ENCODE peak calls at places on chromosomes 11 and 22, in nine cellular contexts. G is fibroblast of the aortic adventitia, Q is A549, E is hepatocyte, N is bronchial epithelial cell, T is AG09309, R is vagina, D is lower lobe of right lung, U is brain microvascular endothelial cell. W is an unnamed sample.
A peak's percentile ranks its signal among the peaks of the same experiment; 100 is the strongest.

GRCh38 chr11:58902881-58903280 is 36.4 kb upstream of the GLYATL1 start:
- DNase-seq in E (no peak), T (no peak), U (no peak), Q (no peak), R (no peak), G (no peak), N (no peak), D (no peak), W (no peak)

GRCh38 chr11:44788536-44789227 is 61.9 kb downstream of the TSPAN18 start:
- DNase-seq in E (no peak), U (no peak), Q (no peak), T (no peak), R (no peak), N (no peak), G (no peak), D (peak; percentile 8), W (no peak)

GRCh38 chr22:41620646-41621098 is at the start of gene DESI1:
- DNase-seq in D (no peak), Q (no peak), N (peak; percentile 29), G (no peak), U (no peak), R (peak; percentile 100), T (no peak), E (peak; percentile 62), W (peak; percentile 71)

GRCh38 chr22:45671051-45671782 is 417 bp upstream of the ATXN10 start:
- DNase-seq in N (no peak), D (no peak), T (no peak), R (no peak), U (no peak), E (peak; percentile 40), G (peak; percentile 62), Q (no peak), W (peak; percentile 80)

GRCh38 chr11:120539681-120540369 is 28.3 kb downstream of the GRIK4 start:
- DNase-seq in R (no peak), D (no peak), E (no peak), U (no peak), T (peak; percentile 18), N (peak; percentile 36), G (no peak), Q (no peak), W (no peak)

GRCh38 chr11:123316003-123316402 is 114.1 kb upstream of the GRAMD1B start:
- DNase-seq in N (no peak), D (no peak), Q (no peak), G (peak; percentile 11), R (no peak), T (peak; percentile 43), E (no peak), U (peak; percentile 10), W (no peak)

GRCh38 chr11:77236901-77237300 is 64.6 kb downstream of the GDPD4 start:
- DNase-seq in U (no peak), T (no peak), E (no peak), R (no peak), N (no peak), Q (no peak), D (no peak), G (peak; percentile 3), W (no peak)

GRCh38 chr11:47111318-47111804 is 65.3 kb downstream of the ARFGAP2 start:
- DNase-seq in U (no peak), D (no peak), T (no peak), G (no peak), R (no peak), Q (no peak), N (no peak), E (no peak), W (no peak)

GRCh38 chr11:35142481-35143207 is 3.7 kb downstream of the CD44 start:
- DNase-seq in U (peak; percentile 49), N (peak; percentile 84), T (no peak), D (no peak), R (no peak), Q (no peak), G (peak; percentile 68), E (peak; percentile 48), W (no peak)

GRCh38 chr22:20807315-20807752 is 33.4 kb downstream of the SERPIND1 start:
- DNase-seq in T (peak; percentile 87), D (no peak), U (peak; percentile 81), G (peak; percentile 84), E (peak; percentile 49), Q (peak; percentile 69), N (peak; percentile 80), R (no peak), W (no peak)

GRCh38 chr22:50074056-50074455 is 11.2 kb downstream of the MLC1 start:
- DNase-seq in R (no peak), D (no peak), G (no peak), E (no peak), T (no peak), N (no peak), U (no peak), Q (no peak), W (no peak)

GRCh38 chr22:30196867-30197336 is 49.7 kb downstream of the LIF start:
- DNase-seq in E (no peak), T (no peak), D (no peak), N (no peak), U (no peak), R (no peak), G (no peak), Q (no peak), W (no peak)

GRCh38 chr22:30198152-30198845 is 48.3 kb downstream of the LIF start:
- DNase-seq in Q (no peak), R (no peak), T (no peak), U (no peak), G (no peak), D (no peak), N (no peak), E (no peak), W (no peak)

GRCh38 chr22:30195245-30196140 is 51.1 kb downstream of the LIF start:
- DNase-seq in U (peak; percentile 58), T (no peak), D (no peak), Q (no peak), G (peak; percentile 38), E (no peak), R (no peak), N (peak; percentile 33), W (no peak)

GRCh38 chr22:30197389-30197788 is 49.2 kb downstream of the LIF start:
- DNase-seq in G (no peak), N (no peak), R (no peak), U (no peak), Q (no peak), T (no peak), D (no peak), E (no peak), W (no peak)

DNA sequence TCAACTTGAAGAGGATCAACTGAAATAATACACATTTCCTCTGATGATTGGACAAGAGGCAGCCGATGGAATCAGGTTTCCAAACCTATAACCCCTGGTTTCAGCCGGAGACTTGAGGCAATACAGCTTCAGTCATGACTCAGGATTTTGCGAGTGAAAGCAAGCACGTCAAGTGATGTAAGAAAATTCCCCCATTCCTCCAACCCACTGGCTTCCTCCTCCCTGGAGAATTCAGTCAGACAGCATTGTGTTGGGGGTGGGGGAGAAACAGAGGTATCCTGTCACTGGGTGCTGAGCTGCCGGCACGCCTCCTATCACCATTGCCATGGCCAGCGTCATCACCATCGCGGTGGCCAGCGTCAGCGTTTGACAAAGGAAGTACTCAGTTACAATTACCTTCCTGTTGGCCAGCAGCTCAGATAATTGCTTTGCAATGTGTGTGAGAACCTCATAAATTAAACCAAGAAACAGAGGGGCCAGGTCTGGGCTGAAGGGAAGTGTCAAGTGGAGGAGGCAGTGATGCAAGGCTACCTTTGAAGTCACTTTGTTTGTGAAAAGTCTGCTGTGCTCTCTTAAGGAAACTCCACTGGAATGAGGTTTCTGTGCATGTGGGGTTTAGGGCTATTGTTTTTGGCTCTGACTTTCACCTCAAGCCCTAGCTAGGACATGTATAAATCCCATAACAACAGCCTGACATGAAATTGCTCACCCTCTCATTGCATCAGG is 50.3 kb downstream of the LIF start:
- DNase-seq in Q (peak; percentile 83), G (peak; percentile 100), E (peak; percentile 91), R (no peak), D (peak; percentile 87), T (peak; percentile 100), U (peak; percentile 100), N (peak; percentile 100), W (peak; percentile 90)
- H3K4me3 ChIP-seq in Q (no peak overlapping the region), G (peak overlapping the region; percentile 23), E (no peak overlapping the region), R (peak overlapping the region; percentile 10), D (peak overlapping the region; percentile 9), T (no peak overlapping the region), U (no peak overlapping the region), N (no peak overlapping the region), W (peak overlapping the region; percentile 16)

GRCh38 chr22:30445438-30445936 is 19.9 kb downstream of the MTFP1 start:
- DNase-seq in E (no peak), R (no peak), N (peak; percentile 37), U (no peak), D (no peak), T (no peak), Q (no peak), G (no peak), W (no peak)
- TF ChIP-seq CTCF in E (no peak), R (no peak), N (no peak), U (no peak), D (no peak), T (no peak), Q (no peak), G (no peak), W (no peak)

DNA sequence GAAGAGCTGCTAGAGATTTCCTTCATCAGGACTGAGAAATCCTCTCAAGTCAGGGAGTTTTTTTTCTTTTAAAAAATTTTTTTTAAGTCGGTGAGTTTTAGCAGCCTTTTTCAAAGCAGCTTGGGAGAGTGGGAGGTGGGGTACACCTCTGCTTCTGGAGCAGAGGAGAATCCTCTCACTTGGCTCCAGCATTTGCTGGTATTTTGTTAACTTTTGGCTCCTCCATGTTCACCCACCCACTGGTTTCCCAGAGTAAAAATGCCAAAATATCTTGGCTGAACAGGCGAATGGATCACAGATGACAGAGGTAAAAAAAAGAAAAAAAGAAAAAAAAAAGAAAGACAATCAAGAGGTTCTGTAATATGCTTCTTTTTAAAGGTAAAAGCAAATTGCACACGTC is 68.0 kb downstream of the GAB2 start:
- DNase-seq in R (no peak), G (peak; percentile 71), U (no peak), D (no peak), T (no peak), N (no peak), Q (no peak), E (no peak), W (no peak)
- H3K4me3 ChIP-seq in R (no peak overlapping the region), G (no peak overlapping the region), U (no peak overlapping the region), D (peak overlapping the region; percentile 38), T (no peak overlapping the region), N (no peak overlapping the region), Q (no peak overlapping the region), E (no peak overlapping the region), W (no peak overlapping the region)

DNA sequence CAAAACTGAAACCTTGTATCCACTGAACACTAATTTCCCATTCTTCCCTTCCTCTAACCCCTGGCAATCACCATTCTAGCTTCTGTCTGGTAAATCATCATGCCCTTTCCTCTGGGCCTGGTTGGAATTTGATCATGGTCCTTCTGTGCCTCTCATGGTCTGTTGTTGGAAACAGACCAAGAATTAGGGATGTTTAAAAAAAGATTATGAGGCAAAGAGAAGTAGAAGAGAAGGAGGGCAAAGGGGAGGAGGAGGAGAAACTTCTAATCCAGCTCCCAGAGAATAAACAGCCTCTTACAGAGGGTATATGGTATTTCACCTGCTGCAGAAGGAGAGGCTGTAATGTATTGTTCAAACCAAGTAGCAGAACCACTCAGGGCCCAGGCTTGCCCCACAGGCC is 10.6 kb downstream of the BCO2 start:
- DNase-seq in R (no peak), N (no peak), E (no peak), D (no peak), U (no peak), Q (no peak), G (no peak), T (no peak), W (no peak)
- TF ChIP-seq CTCF in R (no peak), N (no peak), E (no peak), D (no peak), U (no peak), Q (no peak), G (no peak), T (no peak), W (no peak)